ENCODE peak calls at places on chromosomes 4 and X, in five cellular contexts. S is HS-5, R is RPMI8226, Q is NCI-H1092, J is H1. M is an unnamed sample.

GRCh38 chrX:69152398-69152797 is 12.9 kb downstream of the PJA1 start:
- DNase-seq in S (no peak), R (peak; percentile 54), Q (peak; percentile 55), J (no peak), M (no peak)

GRCh38 chr4:107044170-107044569 is 8.1 kb upstream of the DKK2 start:
- DNase-seq in S (no peak), R (no peak), Q (no peak), J (no peak), M (no peak)

GRCh38 chrX:46628406-46629371 is 55.1 kb downstream of the CHST7 start:
- DNase-seq in S (no peak), R (peak; percentile 63), Q (no peak), J (no peak), M (no peak)

GRCh38 chr4:3441501-3442459 is at the start of gene HGFAC:
- DNase-seq in S (no peak), R (no peak), Q (no peak), J (no peak), M (no peak)

GRCh38 chr4:154119317-154119716 is 330.4 kb upstream of the SFRP2 start:
- DNase-seq in S (no peak), R (no peak), Q (no peak), J (no peak), M (no peak)

GRCh38 chrX:107894038-107894437 is 68.4 kb downstream of the MID2 start:
- DNase-seq in S (peak; percentile 6), R (peak; percentile 54), Q (peak; percentile 57), J (no peak), M (no peak)

GRCh38 chr4:102825261-102826071 is 1.9 kb downstream of the UBE2D3 start:
- DNase-seq in S (peak; percentile 60), R (peak; percentile 47), Q (peak; percentile 11), J (no peak), M (no peak)

GRCh38 chr4:107449611-107450369 is 270.2 kb downstream of the PAPSS1 start:
- DNase-seq in S (no peak), R (no peak), Q (no peak), J (no peak), M (no peak)

GRCh38 chr4:125116431-125116830 is 198.3 kb upstream of the FAT4 start:
- DNase-seq in S (no peak), R (no peak), Q (no peak), J (no peak), M (no peak)

GRCh38 chr4:5824635-5825034 is 68.3 kb downstream of the CRMP1 start:
- DNase-seq in S (no peak), R (peak; percentile 42), Q (no peak), J (no peak), M (no peak)

GRCh38 chr4:147078875-147079658 is 133.4 kb upstream of the TTC29 start:
- DNase-seq in S (no peak), R (peak; percentile 10), Q (peak; percentile 89), J (no peak), M (no peak)

GRCh38 chrX:40434947-40435346 is 145.8 kb upstream of the ATP6AP2 start:
- DNase-seq in S (no peak), R (peak; percentile 76), Q (peak; percentile 55), J (no peak), M (no peak)

GRCh38 chrX:19852014-19853005 is 35.1 kb downstream of the SH3KBP1 start:
- DNase-seq in S (no peak), R (no peak), Q (no peak), J (no peak), M (no peak)

GRCh38 chr4:89216422-89216821 is 91.2 kb downstream of the GPRIN3 start:
- DNase-seq in S (no peak), R (no peak), Q (no peak), J (no peak), M (no peak)

GRCh38 chr4:73853246-73853704 is at the start of gene PF4V1:
- DNase-seq in S (no peak), R (no peak), Q (no peak), J (no peak), M (peak; percentile 4)

GRCh38 chr4:101099001-101099400 is 248.3 kb downstream of the PPP3CA start:
- DNase-seq in S (no peak), R (no peak), Q (no peak), J (no peak), M (no peak)

GRCh38 chr4:150337709-150338108 is 244.2 kb upstream of the MAB21L2 start:
- DNase-seq in S (no peak), R (no peak), Q (no peak), J (no peak), M (no peak)

M was measured in NCI-H1930.